ENCODE peak calls at places on chromosomes 5 and 9, in nine cellular contexts. One of them, this sample, is unnamed.

GRCh38 chr5:124025306-124025705 is 513.3 kb downstream of the CSNK1G3 start:
- DNase-seq in BE2C: no peak
- DNase-seq in neural crest cell: no peak
- DNase-seq in astrocyte of the spinal cord: no peak
- DNase-seq in psoas muscle: no peak
- DNase-seq in ovary: no peak
- DNase-seq in endodermal cell: peak
- DNase-seq in RWPE1: no peak
- DNase-seq in OCI-LY7: no peak
- DNase-seq in this sample: no peak

GRCh38 chr5:169778622-169779596 is 141.8 kb downstream of the DOCK2 start:
- DNase-seq in BE2C: no peak
- DNase-seq in neural crest cell: no peak
- DNase-seq in astrocyte of the spinal cord: no peak
- DNase-seq in psoas muscle: no peak
- DNase-seq in ovary: no peak
- DNase-seq in endodermal cell: peak
- DNase-seq in RWPE1: no peak
- DNase-seq in OCI-LY7: peak
- DNase-seq in this sample: no peak

GRCh38 chr5:15577132-15577531 is 77.2 kb downstream of the FBXL7 start:
- DNase-seq in BE2C: peak
- DNase-seq in neural crest cell: no peak
- DNase-seq in astrocyte of the spinal cord: no peak
- DNase-seq in psoas muscle: no peak
- DNase-seq in ovary: no peak
- DNase-seq in endodermal cell: no peak
- DNase-seq in RWPE1: no peak
- DNase-seq in OCI-LY7: no peak
- DNase-seq in this sample: peak

GRCh38 chr5:12384005-12384404 is 479.8 kb upstream of the CTNND2 start:
- DNase-seq in BE2C: no peak
- DNase-seq in neural crest cell: no peak
- DNase-seq in astrocyte of the spinal cord: no peak
- DNase-seq in psoas muscle: no peak
- DNase-seq in ovary: no peak
- DNase-seq in endodermal cell: no peak
- DNase-seq in RWPE1: no peak
- DNase-seq in OCI-LY7: no peak
- DNase-seq in this sample: no peak

GRCh38 chr5:60546157-60546556 is 153.8 kb downstream of the DEPDC1B start:
- DNase-seq in BE2C: no peak
- DNase-seq in neural crest cell: no peak
- DNase-seq in astrocyte of the spinal cord: no peak
- DNase-seq in psoas muscle: no peak
- DNase-seq in ovary: no peak
- DNase-seq in endodermal cell: no peak
- DNase-seq in RWPE1: no peak
- DNase-seq in OCI-LY7: no peak
- DNase-seq in this sample: no peak

GRCh38 chr9:90099262-90099982 is 494.6 kb downstream of the GADD45G start:
- DNase-seq in BE2C: no peak
- DNase-seq in neural crest cell: no peak
- DNase-seq in astrocyte of the spinal cord: peak
- DNase-seq in psoas muscle: no peak
- DNase-seq in ovary: no peak
- DNase-seq in endodermal cell: no peak
- DNase-seq in RWPE1: no peak
- DNase-seq in OCI-LY7: peak
- DNase-seq in this sample: no peak

GRCh38 chr9:112322701-112323377 is 10.6 kb downstream of the PTBP3 start:
- DNase-seq in BE2C: no peak
- DNase-seq in neural crest cell: no peak
- DNase-seq in astrocyte of the spinal cord: no peak
- DNase-seq in psoas muscle: no peak
- DNase-seq in ovary: no peak
- DNase-seq in endodermal cell: no peak
- DNase-seq in RWPE1: no peak
- DNase-seq in OCI-LY7: no peak
- DNase-seq in this sample: no peak

GRCh38 chr5:93503598-93504067 is 77.4 kb downstream of the NR2F1-AS1 start:
- DNase-seq in BE2C: no peak
- DNase-seq in neural crest cell: no peak
- DNase-seq in astrocyte of the spinal cord: peak
- DNase-seq in psoas muscle: no peak
- DNase-seq in ovary: no peak
- DNase-seq in endodermal cell: no peak
- DNase-seq in RWPE1: peak
- DNase-seq in OCI-LY7: no peak
- DNase-seq in this sample: no peak

GRCh38 chr9:33416996-33417395 is 14.6 kb upstream of the AQP7 start:
- DNase-seq in BE2C: no peak
- DNase-seq in neural crest cell: no peak
- DNase-seq in astrocyte of the spinal cord: no peak
- DNase-seq in psoas muscle: no peak
- DNase-seq in ovary: no peak
- DNase-seq in endodermal cell: no peak
- DNase-seq in RWPE1: no peak
- DNase-seq in OCI-LY7: no peak
- DNase-seq in this sample: no peak

GRCh38 chr9:114312513-114312875 is 10.4 kb upstream of the ORM1 start:
- DNase-seq in BE2C: no peak
- DNase-seq in neural crest cell: no peak
- DNase-seq in astrocyte of the spinal cord: no peak
- DNase-seq in psoas muscle: no peak
- DNase-seq in ovary: no peak
- DNase-seq in endodermal cell: peak
- DNase-seq in RWPE1: no peak
- DNase-seq in OCI-LY7: no peak
- DNase-seq in this sample: no peak

GRCh38 chr5:141349917-141350619 is at the start of gene PCDHGB1:
- DNase-seq in BE2C: peak
- DNase-seq in neural crest cell: peak
- DNase-seq in astrocyte of the spinal cord: peak
- DNase-seq in psoas muscle: peak
- DNase-seq in ovary: no peak
- DNase-seq in endodermal cell: peak
- DNase-seq in RWPE1: peak
- DNase-seq in OCI-LY7: peak
- DNase-seq in this sample: peak

GRCh38 chr9:129891519-129891918 is 56.3 kb downstream of the USP20 start:
- DNase-seq in BE2C: no peak
- DNase-seq in neural crest cell: no peak
- DNase-seq in astrocyte of the spinal cord: no peak
- DNase-seq in psoas muscle: no peak
- DNase-seq in ovary: no peak
- DNase-seq in endodermal cell: no peak
- DNase-seq in RWPE1: no peak
- DNase-seq in OCI-LY7: no peak
- DNase-seq in this sample: no peak

GRCh38 chr9:120894404-120895226 is 17.6 kb upstream of the PHF19 start:
- DNase-seq in BE2C: no peak
- DNase-seq in neural crest cell: no peak
- DNase-seq in astrocyte of the spinal cord: no peak
- DNase-seq in psoas muscle: peak
- DNase-seq in ovary: peak
- DNase-seq in endodermal cell: peak
- DNase-seq in RWPE1: no peak
- DNase-seq in OCI-LY7: no peak
- DNase-seq in this sample: peak

GRCh38 chr9:113911850-113912249 is 35.7 kb downstream of the ZNF618 start:
- DNase-seq in BE2C: no peak
- DNase-seq in neural crest cell: no peak
- DNase-seq in astrocyte of the spinal cord: no peak
- DNase-seq in psoas muscle: no peak
- DNase-seq in ovary: no peak
- DNase-seq in endodermal cell: peak
- DNase-seq in RWPE1: no peak
- DNase-seq in OCI-LY7: no peak
- DNase-seq in this sample: no peak

GRCh38 chr9:96048954-96049831 is 173.7 kb downstream of the ERCC6L2 start:
- DNase-seq in BE2C: no peak
- DNase-seq in neural crest cell: peak
- DNase-seq in astrocyte of the spinal cord: no peak
- DNase-seq in psoas muscle: peak
- DNase-seq in ovary: peak
- DNase-seq in endodermal cell: no peak
- DNase-seq in RWPE1: no peak
- DNase-seq in OCI-LY7: no peak
- DNase-seq in this sample: peak

GRCh38 chr5:69451941-69452652 is 37.2 kb downstream of the MARVELD2 start:
- DNase-seq in BE2C: no peak
- DNase-seq in neural crest cell: no peak
- DNase-seq in astrocyte of the spinal cord: no peak
- DNase-seq in psoas muscle: no peak
- DNase-seq in ovary: no peak
- DNase-seq in endodermal cell: no peak
- DNase-seq in RWPE1: no peak
- DNase-seq in OCI-LY7: no peak
- DNase-seq in this sample: no peak

GRCh38 chr5:158590936-158591863 is 508.5 kb downstream of the EBF1 start:
- DNase-seq in BE2C: peak
- DNase-seq in neural crest cell: no peak
- DNase-seq in astrocyte of the spinal cord: peak
- DNase-seq in psoas muscle: no peak
- DNase-seq in ovary: peak
- DNase-seq in endodermal cell: peak
- DNase-seq in RWPE1: peak
- DNase-seq in OCI-LY7: no peak
- DNase-seq in this sample: peak

GRCh38 chr5:163565931-163566608 is 60.7 kb downstream of the MAT2B start:
- DNase-seq in BE2C: no peak
- DNase-seq in neural crest cell: peak
- DNase-seq in astrocyte of the spinal cord: peak
- DNase-seq in psoas muscle: no peak
- DNase-seq in ovary: no peak
- DNase-seq in endodermal cell: peak
- DNase-seq in RWPE1: peak
- DNase-seq in OCI-LY7: no peak
- DNase-seq in this sample: no peak

GRCh38 chr5:56192246-56192645 is 40.9 kb downstream of the ANKRD55 start:
- DNase-seq in BE2C: no peak
- DNase-seq in neural crest cell: no peak
- DNase-seq in astrocyte of the spinal cord: no peak
- DNase-seq in psoas muscle: no peak
- DNase-seq in ovary: no peak
- DNase-seq in endodermal cell: no peak
- DNase-seq in RWPE1: no peak
- DNase-seq in OCI-LY7: no peak
- DNase-seq in this sample: no peak

GRCh38 chr5:38595149-38595725 is 38.8 kb upstream of the LIFR start:
- DNase-seq in BE2C: no peak
- DNase-seq in neural crest cell: no peak
- DNase-seq in astrocyte of the spinal cord: peak
- DNase-seq in psoas muscle: no peak
- DNase-seq in ovary: no peak
- DNase-seq in endodermal cell: peak
- DNase-seq in RWPE1: no peak
- DNase-seq in OCI-LY7: no peak
- DNase-seq in this sample: no peak

GRCh38 chr9:86512929-86513328 is 158.7 kb upstream of the TUT7 start:
- DNase-seq in BE2C: no peak
- DNase-seq in neural crest cell: no peak
- DNase-seq in astrocyte of the spinal cord: no peak
- DNase-seq in psoas muscle: no peak
- DNase-seq in ovary: no peak
- DNase-seq in endodermal cell: no peak
- DNase-seq in RWPE1: no peak
- DNase-seq in OCI-LY7: no peak
- DNase-seq in this sample: no peak

GRCh38 chr5:138932171-138932810 is 57.2 kb upstream of the LRRTM2 start:
- DNase-seq in BE2C: no peak
- DNase-seq in neural crest cell: no peak
- DNase-seq in astrocyte of the spinal cord: no peak
- DNase-seq in psoas muscle: no peak
- DNase-seq in ovary: no peak
- DNase-seq in endodermal cell: peak
- DNase-seq in RWPE1: no peak
- DNase-seq in OCI-LY7: peak
- DNase-seq in this sample: no peak
- TF ChIP-seq CTCF in BE2C: peak
- TF ChIP-seq CTCF in neural crest cell: peak
- TF ChIP-seq CTCF in astrocyte of the spinal cord: no peak
- TF ChIP-seq CTCF in psoas muscle: no peak
- TF ChIP-seq CTCF in ovary: no peak
- TF ChIP-seq CTCF in endodermal cell: peak
- TF ChIP-seq CTCF in RWPE1: no peak
- TF ChIP-seq CTCF in OCI-LY7: peak
- TF ChIP-seq CTCF in this sample: no peak

GRCh38 chr9:69822091-69822750 is 1.6 kb downstream of the CFAP95 start:
- DNase-seq in BE2C: no peak
- DNase-seq in neural crest cell: no peak
- DNase-seq in astrocyte of the spinal cord: peak
- DNase-seq in psoas muscle: no peak
- DNase-seq in ovary: no peak
- DNase-seq in endodermal cell: no peak
- DNase-seq in RWPE1: no peak
- DNase-seq in OCI-LY7: no peak
- DNase-seq in this sample: no peak
- TF ChIP-seq CTCF in BE2C: no peak
- TF ChIP-seq CTCF in neural crest cell: peak
- TF ChIP-seq CTCF in astrocyte of the spinal cord: no peak
- TF ChIP-seq CTCF in psoas muscle: no peak
- TF ChIP-seq CTCF in ovary: no peak
- TF ChIP-seq CTCF in endodermal cell: peak
- TF ChIP-seq CTCF in RWPE1: no peak
- TF ChIP-seq CTCF in OCI-LY7: no peak
- TF ChIP-seq CTCF in this sample: no peak

DNA sequence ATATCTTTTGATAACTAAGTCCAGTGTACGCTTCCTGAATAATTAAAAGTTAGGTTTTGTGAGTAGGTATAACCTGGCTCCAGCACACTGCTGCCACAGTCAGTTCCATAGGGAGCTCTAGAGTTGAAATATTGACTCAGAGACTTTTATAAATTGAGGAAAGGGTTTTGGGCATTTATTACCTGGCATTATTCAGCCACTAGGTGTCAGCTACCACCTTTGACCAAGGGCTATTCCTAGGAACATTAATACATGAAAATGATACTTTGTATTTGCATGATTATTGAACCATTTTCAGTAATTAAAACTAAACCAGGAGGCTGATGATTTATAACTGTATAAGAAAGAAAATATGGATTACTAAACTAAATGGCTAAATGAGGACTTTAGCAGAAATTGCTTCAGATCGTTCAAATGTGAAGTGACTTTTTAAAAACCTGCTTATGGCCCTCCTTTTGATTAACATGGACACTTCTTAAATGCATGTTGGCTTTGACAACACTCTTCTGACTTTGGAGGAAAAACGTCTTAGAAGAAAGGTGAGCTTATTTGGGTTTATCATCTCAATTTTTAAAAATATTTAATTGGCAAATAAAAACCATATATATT is 83.0 kb downstream of the SMC2 start:
- DNase-seq in BE2C: no peak
- DNase-seq in neural crest cell: no peak
- DNase-seq in astrocyte of the spinal cord: no peak
- DNase-seq in psoas muscle: no peak
- DNase-seq in ovary: no peak
- DNase-seq in endodermal cell: no peak
- DNase-seq in RWPE1: peak
- DNase-seq in OCI-LY7: peak
- DNase-seq in this sample: no peak
- TF ChIP-seq CTCF in BE2C: peak
- TF ChIP-seq CTCF in neural crest cell: peak
- TF ChIP-seq CTCF in astrocyte of the spinal cord: peak
- TF ChIP-seq CTCF in psoas muscle: peak
- TF ChIP-seq CTCF in ovary: no peak
- TF ChIP-seq CTCF in endodermal cell: peak
- TF ChIP-seq CTCF in RWPE1: peak
- TF ChIP-seq CTCF in OCI-LY7: peak
- TF ChIP-seq CTCF in this sample: peak

GRCh38 chr5:181187500-181188213 is 17.3 kb downstream of the TRIM7 start:
- DNase-seq in BE2C: peak
- DNase-seq in neural crest cell: peak
- DNase-seq in astrocyte of the spinal cord: peak
- DNase-seq in psoas muscle: peak
- DNase-seq in ovary: peak
- DNase-seq in endodermal cell: peak
- DNase-seq in RWPE1: peak
- DNase-seq in OCI-LY7: peak
- DNase-seq in this sample: peak
- TF ChIP-seq CTCF in BE2C: peak
- TF ChIP-seq CTCF in neural crest cell: peak
- TF ChIP-seq CTCF in astrocyte of the spinal cord: peak
- TF ChIP-seq CTCF in psoas muscle: peak
- TF ChIP-seq CTCF in ovary: peak
- TF ChIP-seq CTCF in endodermal cell: peak
- TF ChIP-seq CTCF in RWPE1: no peak
- TF ChIP-seq CTCF in OCI-LY7: peak
- TF ChIP-seq CTCF in this sample: peak

This sample was measured in heart right ventricle.